ENCODE peak calls at places on chromosomes 16 and 17, in five cellular contexts. M, K, T, R and U are unnamed samples.

GRCh38 chr17:49497147-49498036 is 2.3 kb downstream of the NGFR start:
- DNase-seq in T (peak), R (no peak), K (peak), M (peak), U (peak)

GRCh38 chr17:19897901-19898300 is 30.2 kb upstream of the ULK2 start:
- DNase-seq in T (no peak), M (no peak), K (no peak), R (no peak), U (no peak)

GRCh38 chr16:17206712-17207111 is 264.0 kb downstream of the XYLT1 start:
- DNase-seq in M (no peak), T (no peak), R (no peak), K (no peak), U (no peak)

GRCh38 chr17:76309461-76309860 is 1.4 kb upstream of the QRICH2 start:
- DNase-seq in K (no peak), M (no peak), T (no peak), R (no peak), U (no peak)

GRCh38 chr16:66572356-66572755 is 6.1 kb downstream of the CMTM1 start:
- DNase-seq in R (no peak), M (no peak), T (no peak), K (no peak), U (no peak)

GRCh38 chr16:66925322-66925840 is at the start of gene RRAD:
- DNase-seq in M (no peak), T (peak), R (no peak), K (no peak), U (no peak)

GRCh38 chr17:50541916-50542688 is 4.9 kb upstream of the SPATA20 start:
- DNase-seq in K (peak), M (peak), T (peak), R (peak), U (peak)

GRCh38 chr17:20948984-20949777 is 93.6 kb downstream of the USP22 start:
- DNase-seq in K (no peak), T (no peak), M (no peak), R (no peak), U (no peak)

GRCh38 chr17:75979705-75980187 is 706 bp downstream of the TEN1 start:
- DNase-seq in M (no peak), K (no peak), R (no peak), T (no peak), U (no peak)

GRCh38 chr17:42031584-42031983 is 11.7 kb downstream of the NKIRAS2 start:
- DNase-seq in K (no peak), M (no peak), R (no peak), T (no peak), U (no peak)

GRCh38 chr16:4517812-4518211 is 20.8 kb downstream of the CDIP1 start:
- DNase-seq in R (no peak), M (peak), T (no peak), K (no peak), U (no peak)

GRCh38 chr16:57478396-57479024 is 7.8 kb downstream of the DOK4 start:
- DNase-seq in M (no peak), T (no peak), K (no peak), R (peak), U (no peak)

GRCh38 chr16:79390481-79391051 is 210.0 kb downstream of the MAF start:
- DNase-seq in R (no peak), T (no peak), M (no peak), K (no peak), U (no peak)

GRCh38 chr16:84700518-84701277 is 898 bp downstream of the USP10 start:
- DNase-seq in K (peak), M (peak), T (peak), R (peak), U (peak)

GRCh38 chr17:74396567-74396966 is 29.3 kb downstream of the GPR142 start:
- DNase-seq in R (no peak), K (no peak), M (no peak), T (no peak), U (no peak)

GRCh38 chr17:38926290-38927070 is 1.1 kb downstream of the LASP1NB start:
- DNase-seq in T (no peak), R (no peak), M (no peak), K (no peak), U (peak)

GRCh38 chr17:50462446-50462845 is 6.2 kb downstream of the CHAD start:
- DNase-seq in R (no peak), T (no peak), K (no peak), M (no peak), U (no peak)

GRCh38 chr16:67873435-67874146 is 739 bp downstream of the EDC4 start:
- DNase-seq in K (no peak), R (no peak), T (no peak), M (no peak), U (no peak)

GRCh38 chr16:51150894-51151320 is at the start of gene SALL1:
- DNase-seq in K (no peak), R (no peak), M (no peak), T (no peak), U (no peak)

GRCh38 chr17:28928061-28928460 is 23.3 kb downstream of the PHF12 start:
- DNase-seq in T (no peak), R (no peak), M (no peak), K (no peak), U (no peak)

GRCh38 chr16:30875881-30876791 is 17.7 kb downstream of the BCL7C start:
- DNase-seq in K (no peak), M (no peak), R (no peak), T (peak), U (no peak)

GRCh38 chr16:56565023-56565477 is at the start of gene MT4:
- DNase-seq in K (no peak), R (no peak), M (no peak), T (no peak), U (no peak)

GRCh38 chr17:79809530-79810137 is 12.8 kb upstream of the CBX8 start:
- DNase-seq in M (no peak), K (no peak), T (no peak), R (no peak), U (peak)

GRCh38 chr17:79840204-79840988 is 1.2 kb upstream of the CBX4 start:
- DNase-seq in K (peak), R (no peak), M (no peak), T (peak), U (peak)

GRCh38 chr17:64152428-64153125 is 22.6 kb upstream of the ERN1 start:
- DNase-seq in K (no peak), R (no peak), M (no peak), T (no peak), U (no peak)

GRCh38 chr16:57091200-57091989 is 988 bp upstream of the CPNE2 start:
- DNase-seq in M (peak), K (peak), T (peak), R (no peak), U (peak)

GRCh38 chr16:24689128-24689527 is 40.3 kb upstream of the TNRC6A start:
- DNase-seq in T (peak), K (no peak), R (no peak), M (peak), U (no peak)

GRCh38 chr17:82419471-82419995 is 1.1 kb upstream of the OGFOD3 start:
- DNase-seq in M (no peak), T (no peak), R (no peak), K (no peak), U (no peak)

GRCh38 chr16:57725077-57725953 is 10.3 kb upstream of the KATNB1 start:
- DNase-seq in M (no peak), R (no peak), K (no peak), T (no peak), U (no peak)

GRCh38 chr17:19538095-19539039 is 4.7 kb downstream of the SLC47A1 start:
- DNase-seq in K (no peak), T (peak), R (no peak), M (no peak), U (peak)

GRCh38 chr17:19546289-19547065 is 12.8 kb downstream of the SLC47A1 start:
- DNase-seq in K (no peak), T (peak), R (peak), M (no peak), U (peak)

GRCh38 chr16:27285676-27286196 is 17.2 kb upstream of the NSMCE1 start:
- DNase-seq in K (peak), R (no peak), T (no peak), M (no peak), U (no peak)

GRCh38 chr16:88941933-88942909 is 34.8 kb downstream of the CBFA2T3 start:
- DNase-seq in T (no peak), K (no peak), M (peak), R (peak), U (peak)

GRCh38 chr16:66605177-66605999 is 884 bp downstream of the CMTM3 start:
- DNase-seq in R (peak), M (peak), K (peak), T (peak), U (peak)

GRCh38 chr16:19173649-19174383 is 5.8 kb downstream of the SYT17 start:
- DNase-seq in T (no peak), R (peak), K (no peak), M (no peak), U (no peak)

GRCh38 chr16:80540516-80541305 is at the start of gene DYNLRB2:
- DNase-seq in R (peak), K (peak), T (peak), M (peak), U (peak)

GRCh38 chr16:13099822-13100221 is 198.4 kb downstream of the SHISA9 start:
- DNase-seq in M (no peak), K (no peak), R (no peak), T (no peak), U (no peak)

GRCh38 chr16:87761020-87761506 is 4.7 kb downstream of the KLHDC4 start:
- DNase-seq in T (no peak), M (no peak), R (no peak), K (no peak), U (no peak)
- TF ChIP-seq CTCF in T (no peak), M (no peak), R (no peak), K (no peak), U (no peak)

GRCh38 chr17:1649116-1649843 is 386 bp downstream of the RILP start:
- DNase-seq in R (peak), T (peak), M (peak), K (peak), U (peak)
- TF ChIP-seq POLR2A in R (peak), T (peak), M (peak), K (peak), U (peak)

GRCh38 chr16:503150-504071 is 24.1 kb upstream of the CAPN15 start:
- DNase-seq in K (no peak), M (no peak), T (no peak), R (no peak), U (no peak)

GRCh38 chr16:505479-506245 is 21.9 kb upstream of the CAPN15 start:
- DNase-seq in K (no peak), R (no peak), M (no peak), T (no peak), U (no peak)

GRCh38 chr16:506246-506546 is 21.3 kb upstream of the CAPN15 start:
- DNase-seq in K (no peak), T (no peak), R (no peak), M (no peak), U (no peak)

GRCh38 chr16:508884-509736 is 18.4 kb upstream of the CAPN15 start:
- DNase-seq in R (no peak), K (no peak), M (no peak), T (no peak), U (peak)

GRCh38 chr16:507996-508395 is 19.5 kb upstream of the CAPN15 start:
- DNase-seq in K (no peak), T (no peak), M (no peak), R (no peak), U (no peak)
- H3K4me3 ChIP-seq in K (no peak), T (no peak), M (no peak), R (no peak), U (no peak)

DNA sequence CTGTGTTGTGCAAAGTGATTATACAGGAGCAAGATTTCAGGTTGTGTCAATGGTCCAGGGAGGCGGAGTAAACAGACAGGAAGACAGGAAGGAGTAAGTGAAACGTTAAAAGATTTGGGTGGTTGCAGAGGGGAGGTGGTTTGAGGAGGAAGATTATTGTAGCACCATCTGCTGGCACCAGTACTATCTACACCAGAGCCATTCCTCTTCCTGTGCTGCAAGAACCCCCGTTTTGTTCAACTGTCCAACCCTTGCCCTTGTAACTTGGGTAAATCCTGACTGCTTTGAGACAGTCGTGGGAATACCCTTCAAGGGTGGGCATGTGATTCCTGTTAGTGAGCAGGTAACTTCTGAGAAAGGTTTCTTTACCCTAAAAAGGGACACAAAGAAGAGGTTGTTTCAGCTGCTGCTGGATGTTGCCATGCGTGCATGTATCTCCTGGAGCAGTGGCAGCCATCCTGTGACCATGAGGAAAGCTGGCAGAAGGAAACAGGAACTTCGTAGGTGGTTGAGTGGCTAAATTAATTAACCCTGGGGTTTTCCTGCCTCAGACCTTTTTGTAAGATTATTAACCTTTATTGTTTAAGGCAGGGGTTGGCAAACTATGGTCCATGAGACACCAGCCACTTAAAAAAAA is 124.1 kb downstream of the PRKCA start:
- DNase-seq in T (no peak), K (no peak), M (no peak), R (no peak), U (no peak)
- TF ChIP-seq CTCF in T (no peak), K (no peak), M (peak), R (no peak), U (peak)

DNA sequence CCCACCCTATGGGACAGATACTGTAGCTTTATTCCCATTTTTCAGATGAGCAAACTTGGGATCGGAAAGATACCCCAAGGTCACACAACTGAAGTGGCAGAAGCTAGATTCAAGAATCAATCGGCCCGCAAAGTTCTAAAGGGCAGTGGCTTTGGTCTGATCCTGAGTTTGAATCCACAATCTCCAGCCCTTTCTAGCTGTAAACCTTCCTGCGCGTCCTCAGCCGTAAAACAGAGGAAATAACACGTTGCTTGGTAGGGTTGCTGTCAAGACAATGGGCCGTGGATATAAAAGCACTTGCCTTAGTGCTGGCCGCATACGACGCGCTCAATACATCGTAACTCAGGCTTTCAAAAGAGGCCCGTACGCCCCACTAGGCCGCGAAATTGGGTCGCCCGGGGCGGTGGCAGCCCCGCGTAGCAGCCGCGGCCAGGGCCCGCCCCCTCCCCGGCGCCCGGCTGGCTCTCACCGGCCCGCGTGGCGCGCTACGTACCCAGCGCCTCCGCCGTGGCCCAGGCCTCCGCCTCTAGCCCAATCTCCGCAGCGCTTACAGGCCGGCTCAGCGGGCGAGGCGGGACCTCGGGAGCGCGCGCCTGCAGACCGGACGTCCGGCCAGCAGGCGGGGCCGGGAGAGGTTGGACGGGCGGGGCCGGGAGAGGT is at the start of gene DCAKD:
- DNase-seq in M (peak), T (peak), R (peak), K (peak), U (peak)
- TF ChIP-seq POLR2A in M (peak), T (peak), R (peak), K (peak), U (peak)

GRCh38 chr17:47850692-47851573 is at the start of gene SP6:
- DNase-seq in M (peak), K (no peak), T (peak), R (peak), U (peak)

GRCh38 chr17:47851764-47852112 is 775 bp upstream of the SP6 start:
- DNase-seq in K (no peak), T (no peak), R (no peak), M (no peak), U (no peak)

GRCh38 chr17:47853616-47854015 is 2.7 kb upstream of the SP6 start:
- DNase-seq in T (no peak), R (no peak), K (no peak), M (no peak), U (no peak)

GRCh38 chr17:47850373-47850691 is 631 bp downstream of the SP6 start:
- DNase-seq in T (no peak), K (no peak), R (no peak), M (no peak), U (no peak)

DNA sequence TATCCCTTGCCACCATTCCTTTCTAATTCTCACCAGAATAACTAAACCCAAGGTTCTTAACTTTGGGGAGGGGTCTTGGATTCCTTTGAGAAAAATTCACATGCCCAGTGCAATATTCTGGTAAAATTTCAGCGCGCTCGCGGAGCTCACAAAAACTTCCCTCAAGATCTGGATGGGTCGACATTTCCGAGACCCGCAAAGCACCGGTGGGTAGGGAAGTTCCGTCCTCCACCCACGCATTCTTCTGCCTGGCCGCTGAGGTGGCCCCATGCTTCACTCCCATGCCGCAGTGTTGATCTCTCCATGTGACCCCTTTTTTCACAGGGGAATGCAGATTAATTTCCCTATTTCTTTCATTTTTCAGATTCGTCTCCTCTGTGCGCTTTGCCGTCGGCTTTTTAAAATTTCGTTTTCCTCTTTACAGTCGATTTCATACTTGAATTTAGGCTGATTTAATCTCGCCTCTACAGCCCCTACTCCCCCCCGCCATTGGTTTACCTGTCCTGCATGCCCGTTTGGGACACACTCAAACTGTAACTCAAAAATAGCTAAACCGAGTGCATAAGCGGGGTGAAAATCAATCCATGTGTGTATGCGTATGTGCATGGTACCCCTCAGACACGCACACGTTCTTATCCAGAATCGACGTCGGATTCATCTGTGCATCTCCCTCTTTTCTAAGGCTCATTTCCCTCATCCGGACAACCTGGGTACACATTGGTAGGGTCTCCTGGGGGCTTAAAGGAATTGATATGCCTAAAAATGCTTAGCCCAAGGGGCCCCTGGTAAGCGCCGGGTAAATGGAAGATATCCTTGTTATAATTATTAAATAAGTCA is 1.4 kb upstream of the SP6 start:
- DNase-seq in M (no peak), K (no peak), T (no peak), R (no peak), U (no peak)
- H3K4me3 ChIP-seq in M (no peak), K (no peak), T (no peak), R (no peak), U (no peak)

GRCh38 chr16:53821957-53822625 is 118.1 kb downstream of the FTO start:
- DNase-seq in T (no peak), M (peak), R (no peak), K (no peak), U (no peak)
- TF ChIP-seq CTCF in T (no peak), M (no peak), R (no peak), K (no peak), U (no peak)

DNA sequence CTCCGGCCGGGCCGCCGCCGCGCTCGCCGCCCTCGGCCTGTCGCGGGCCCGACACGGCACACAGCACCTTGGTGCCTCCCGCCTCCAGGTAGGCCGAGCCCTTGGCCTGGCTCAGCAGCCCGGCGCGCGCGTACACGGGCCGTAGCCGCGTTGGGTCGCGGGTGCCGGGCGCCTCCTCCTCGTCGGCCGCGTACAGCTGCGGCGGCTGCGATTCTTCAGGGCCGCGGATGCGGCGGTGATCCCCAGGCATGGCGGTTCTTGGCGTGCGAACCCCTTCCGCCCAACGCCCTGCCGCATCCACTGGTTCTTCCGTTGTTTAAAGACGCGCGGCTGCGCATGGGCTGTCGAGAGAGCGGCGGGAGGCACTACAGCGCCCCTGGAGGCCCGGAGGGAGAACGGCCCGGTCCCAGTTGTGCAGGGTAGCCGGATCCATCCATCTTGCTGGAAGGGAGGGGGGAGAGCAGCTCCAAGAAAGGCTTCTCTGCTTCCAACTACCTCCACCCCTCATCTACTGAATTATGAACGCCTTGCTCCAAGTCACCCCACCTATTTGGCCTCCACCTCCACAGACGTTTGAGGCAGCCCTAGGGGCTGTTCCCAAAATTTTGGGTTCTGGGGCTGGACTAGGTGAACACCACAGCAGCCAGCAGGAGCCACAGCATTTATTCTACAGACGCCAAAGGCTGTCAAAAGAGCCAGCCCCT is at the start of gene EXOSC6:
- DNase-seq in K (peak), M (peak), T (peak), R (peak), U (peak)
- TF ChIP-seq POLR2A in K (peak), M (peak), T (peak), R (peak), U (peak)

GRCh38 chr16:1780677-1781072 is 1.7 kb downstream of the SPSB3 start:
- DNase-seq in K (no peak), T (no peak), R (no peak), M (no peak), U (no peak)
- H3K4me3 ChIP-seq in K (no peak), T (no peak), R (no peak), M (no peak), U (no peak)

GRCh38 chr17:57121308-57122042 is 36.4 kb downstream of the AKAP1 start:
- DNase-seq in K (peak), R (no peak), T (peak), M (peak), U (peak)
- TF ChIP-seq CTCF in K (peak), R (no peak), T (peak), M (peak), U (no peak)